ENCODE peak calls at places on chromosomes 2 and 18, in four cellular contexts. One of them, this sample, is unnamed.

GRCh38 chr18:24200494-24200893 is 61.6 kb downstream of the CABYR start:
- DNase-seq in AG04450: no peak
- DNase-seq in sigmoid colon: no peak
- DNase-seq in Peyer's patch: no peak
- DNase-seq in this sample: no peak

GRCh38 chr2:76998713-76999112 is 523.5 kb downstream of the LRRTM4 start:
- DNase-seq in AG04450: no peak
- DNase-seq in sigmoid colon: no peak
- DNase-seq in Peyer's patch: no peak
- DNase-seq in this sample: no peak

GRCh38 chr18:46158498-46158897 is 54.3 kb downstream of the HAUS1 start:
- DNase-seq in AG04450: no peak
- DNase-seq in sigmoid colon: no peak
- DNase-seq in Peyer's patch: no peak
- DNase-seq in this sample: no peak

GRCh38 chr2:212831671-212832199 is 293.1 kb upstream of the ERBB4 start:
- DNase-seq in AG04450: no peak
- DNase-seq in sigmoid colon: no peak
- DNase-seq in Peyer's patch: no peak
- DNase-seq in this sample: no peak

GRCh38 chr2:218827701-218828476 is 3.7 kb downstream of the PRKAG3 start:
- DNase-seq in AG04450: no peak
- DNase-seq in sigmoid colon: no peak
- DNase-seq in Peyer's patch: no peak
- DNase-seq in this sample: no peak

GRCh38 chr2:109383505-109384307 is 230.1 kb downstream of the SEPTIN10 start:
- DNase-seq in AG04450: no peak
- DNase-seq in sigmoid colon: peak; percentile 50
- DNase-seq in Peyer's patch: no peak
- DNase-seq in this sample: no peak

GRCh38 chr18:6729247-6730091 is at the start of gene ARHGAP28:
- DNase-seq in AG04450: peak; percentile 86
- DNase-seq in sigmoid colon: peak; percentile 89
- DNase-seq in Peyer's patch: peak; percentile 25
- DNase-seq in this sample: peak; percentile 46

GRCh38 chr2:29747786-29748470 is 173.5 kb downstream of the ALK start:
- DNase-seq in AG04450: peak; percentile 59
- DNase-seq in sigmoid colon: no peak
- DNase-seq in Peyer's patch: no peak
- DNase-seq in this sample: no peak

GRCh38 chr2:174094542-174094941 is 129.4 kb upstream of the SP3 start:
- DNase-seq in AG04450: no peak
- DNase-seq in sigmoid colon: no peak
- DNase-seq in Peyer's patch: no peak
- DNase-seq in this sample: no peak

GRCh38 chr18:68623342-68623741 is 91.6 kb downstream of the TMX3 start:
- DNase-seq in AG04450: peak; percentile 48
- DNase-seq in sigmoid colon: peak; percentile 66
- DNase-seq in Peyer's patch: no peak
- DNase-seq in this sample: peak; percentile 62

GRCh38 chr2:239957681-239958181 is 67.4 kb downstream of the NDUFA10 start:
- DNase-seq in AG04450: no peak
- DNase-seq in sigmoid colon: peak; percentile 56
- DNase-seq in Peyer's patch: no peak
- DNase-seq in this sample: no peak

GRCh38 chr2:218341381-218341780 is 15.3 kb upstream of the CATIP start:
- DNase-seq in AG04450: no peak
- DNase-seq in sigmoid colon: no peak
- DNase-seq in Peyer's patch: no peak
- DNase-seq in this sample: no peak

GRCh38 chr2:20515293-20516220 is 68.7 kb downstream of the RHOB start:
- DNase-seq in AG04450: no peak
- DNase-seq in sigmoid colon: peak; percentile 48
- DNase-seq in Peyer's patch: no peak
- DNase-seq in this sample: no peak

GRCh38 chr2:240284503-240285259 is 144.2 kb upstream of the OTOS start:
- DNase-seq in AG04450: no peak
- DNase-seq in sigmoid colon: no peak
- DNase-seq in Peyer's patch: no peak
- DNase-seq in this sample: no peak

GRCh38 chr2:174612960-174613359 is 15.4 kb upstream of the WIPF1 start:
- DNase-seq in AG04450: no peak
- DNase-seq in sigmoid colon: no peak
- DNase-seq in Peyer's patch: no peak
- DNase-seq in this sample: no peak

GRCh38 chr2:118696786-118697465 is 150.5 kb downstream of the EN1 start:
- DNase-seq in AG04450: no peak
- DNase-seq in sigmoid colon: no peak
- DNase-seq in Peyer's patch: no peak
- DNase-seq in this sample: no peak

GRCh38 chr18:49016648-49017539 is 66.1 kb upstream of the SMAD7 start:
- DNase-seq in AG04450: peak; percentile 51
- DNase-seq in sigmoid colon: peak; percentile 56
- DNase-seq in Peyer's patch: no peak
- DNase-seq in this sample: peak; percentile 40

GRCh38 chr2:183898641-183899040 is 699.7 kb upstream of the ZNF804A start:
- DNase-seq in AG04450: no peak
- DNase-seq in sigmoid colon: no peak
- DNase-seq in Peyer's patch: no peak
- DNase-seq in this sample: no peak

GRCh38 chr2:113754989-113755689 is 1.3 kb downstream of the SLC35F5 start:
- DNase-seq in AG04450: no peak
- DNase-seq in sigmoid colon: no peak
- DNase-seq in Peyer's patch: no peak
- DNase-seq in this sample: no peak

GRCh38 chr18:6683112-6683876 is 46.2 kb upstream of the ARHGAP28 start:
- DNase-seq in AG04450: no peak
- DNase-seq in sigmoid colon: peak; percentile 57
- DNase-seq in Peyer's patch: no peak
- DNase-seq in this sample: no peak

GRCh38 chr2:16281451-16282330 is 341.3 kb downstream of the MYCN start:
- DNase-seq in AG04450: no peak
- DNase-seq in sigmoid colon: no peak
- DNase-seq in Peyer's patch: no peak
- DNase-seq in this sample: peak; percentile 43

GRCh38 chr2:104872866-104873688 is 19.2 kb downstream of the POU3F3 start:
- DNase-seq in AG04450: peak; percentile 8
- DNase-seq in sigmoid colon: peak; percentile 77
- DNase-seq in Peyer's patch: peak; percentile 36
- DNase-seq in this sample: peak; percentile 85

GRCh38 chr18:58541137-58541788 is 87.6 kb downstream of the ALPK2 start:
- DNase-seq in AG04450: no peak
- DNase-seq in sigmoid colon: no peak
- DNase-seq in Peyer's patch: peak; percentile 49
- DNase-seq in this sample: no peak

GRCh38 chr2:199303814-199304213 is 153.9 kb downstream of the SATB2 start:
- DNase-seq in AG04450: peak; percentile 61
- DNase-seq in sigmoid colon: no peak
- DNase-seq in Peyer's patch: no peak
- DNase-seq in this sample: no peak

GRCh38 chr2:134087371-134087921 is 166.4 kb upstream of the MGAT5 start:
- DNase-seq in AG04450: no peak
- DNase-seq in sigmoid colon: no peak
- DNase-seq in Peyer's patch: no peak
- DNase-seq in this sample: peak; percentile 43

GRCh38 chr2:220795705-220796104 is 776.4 kb downstream of the EPHA4 start:
- DNase-seq in AG04450: no peak
- DNase-seq in sigmoid colon: no peak
- DNase-seq in Peyer's patch: no peak
- DNase-seq in this sample: no peak

GRCh38 chr18:32200766-32201165 is 10.9 kb downstream of the MEP1B start:
- DNase-seq in AG04450: no peak
- DNase-seq in sigmoid colon: no peak
- DNase-seq in Peyer's patch: no peak
- DNase-seq in this sample: no peak

GRCh38 chr2:108193251-108193650 is 46.5 kb upstream of the SULT1C3 start:
- DNase-seq in AG04450: no peak
- DNase-seq in sigmoid colon: no peak
- DNase-seq in Peyer's patch: no peak
- DNase-seq in this sample: no peak

DNA sequence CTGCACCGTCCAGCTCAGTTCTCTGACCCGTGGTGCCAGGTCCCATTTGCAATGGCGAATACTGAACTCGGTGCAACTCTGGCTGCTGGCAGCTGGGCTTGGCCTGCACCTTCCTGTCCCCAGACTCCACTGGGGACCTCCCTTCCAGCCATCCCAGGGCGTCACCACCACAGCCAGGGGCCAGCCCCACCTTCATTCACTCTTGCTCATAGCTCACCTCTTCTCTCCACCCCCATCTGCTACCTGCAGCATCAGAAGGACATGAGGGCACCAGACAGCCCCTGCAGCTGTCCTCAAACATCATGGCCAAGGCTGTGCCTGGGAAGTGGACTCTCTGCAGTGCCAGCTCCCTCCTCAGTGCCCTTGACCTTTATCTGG is 16.2 kb upstream of the ALPI start:
- DNase-seq in AG04450: no peak
- DNase-seq in sigmoid colon: no peak
- DNase-seq in Peyer's patch: no peak
- DNase-seq in this sample: peak; percentile 42
- TF ChIP-seq CTCF in AG04450: peak; percentile 23
- TF ChIP-seq CTCF in sigmoid colon: peak; percentile 38
- TF ChIP-seq CTCF in Peyer's patch: no peak
- TF ChIP-seq CTCF in this sample: no peak

GRCh38 chr2:235989591-235989990 is 178.6 kb downstream of the GBX2 start:
- DNase-seq in AG04450: no peak
- DNase-seq in sigmoid colon: no peak
- DNase-seq in Peyer's patch: no peak
- DNase-seq in this sample: no peak
- TF ChIP-seq CTCF in AG04450: no peak
- TF ChIP-seq CTCF in sigmoid colon: no peak
- TF ChIP-seq CTCF in Peyer's patch: no peak
- TF ChIP-seq CTCF in this sample: no peak

DNA sequence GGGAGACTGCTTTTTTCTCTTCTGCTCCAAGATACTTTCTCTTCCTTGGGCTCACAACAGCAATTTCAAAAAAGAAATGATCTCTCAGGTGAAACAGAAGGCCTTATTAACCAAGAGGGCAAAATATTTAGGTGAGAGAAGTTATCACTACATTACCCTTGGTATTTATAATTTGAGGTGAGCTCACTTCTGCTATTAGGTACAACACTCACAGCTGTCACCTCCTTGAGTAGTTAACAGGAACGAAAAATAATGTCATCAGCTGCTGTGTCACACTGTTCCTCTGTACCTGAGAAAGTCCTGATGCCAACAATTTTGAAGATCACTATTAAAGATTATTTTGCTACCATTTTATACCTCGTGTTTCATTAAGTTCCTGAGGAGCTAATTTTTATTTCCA is 205.0 kb downstream of the DLGAP1 start:
- DNase-seq in AG04450: no peak
- DNase-seq in sigmoid colon: no peak
- DNase-seq in Peyer's patch: no peak
- DNase-seq in this sample: no peak
- TF ChIP-seq CTCF in AG04450: no peak
- TF ChIP-seq CTCF in sigmoid colon: no peak
- TF ChIP-seq CTCF in Peyer's patch: no peak
- TF ChIP-seq CTCF in this sample: no peak

DNA sequence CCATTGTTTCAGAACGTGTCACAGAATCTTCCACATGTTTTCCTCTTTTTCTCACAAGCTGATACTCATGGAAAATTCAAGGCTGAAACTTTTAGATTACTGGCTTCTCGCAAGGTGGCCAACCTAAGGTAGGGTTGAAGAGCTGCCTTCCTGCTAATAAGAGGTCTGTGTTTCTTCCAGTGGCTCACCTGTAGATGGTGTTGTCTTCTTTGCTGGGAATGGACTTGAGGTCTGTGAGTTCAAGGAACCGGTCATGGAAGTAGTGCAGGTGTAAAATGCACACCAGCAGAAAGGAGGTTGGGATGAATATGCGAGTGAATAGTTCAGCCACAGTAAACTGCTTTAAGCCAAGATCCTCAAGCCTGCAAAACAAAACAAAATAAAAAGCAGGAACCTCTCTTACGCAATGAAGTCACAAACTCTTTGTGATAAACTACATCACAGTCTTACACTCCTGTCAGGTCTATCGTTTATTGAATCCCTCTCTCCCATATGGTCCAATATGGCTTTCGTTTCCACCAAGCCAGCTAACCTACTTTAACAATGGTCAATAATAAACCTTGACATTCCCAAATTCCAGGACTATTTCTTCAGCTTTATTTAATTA is 258.9 kb downstream of the NAPG start:
- DNase-seq in AG04450: no peak
- DNase-seq in sigmoid colon: no peak
- DNase-seq in Peyer's patch: no peak
- DNase-seq in this sample: no peak
- TF ChIP-seq CTCF in AG04450: no peak
- TF ChIP-seq CTCF in sigmoid colon: no peak
- TF ChIP-seq CTCF in Peyer's patch: no peak
- TF ChIP-seq CTCF in this sample: no peak

DNA sequence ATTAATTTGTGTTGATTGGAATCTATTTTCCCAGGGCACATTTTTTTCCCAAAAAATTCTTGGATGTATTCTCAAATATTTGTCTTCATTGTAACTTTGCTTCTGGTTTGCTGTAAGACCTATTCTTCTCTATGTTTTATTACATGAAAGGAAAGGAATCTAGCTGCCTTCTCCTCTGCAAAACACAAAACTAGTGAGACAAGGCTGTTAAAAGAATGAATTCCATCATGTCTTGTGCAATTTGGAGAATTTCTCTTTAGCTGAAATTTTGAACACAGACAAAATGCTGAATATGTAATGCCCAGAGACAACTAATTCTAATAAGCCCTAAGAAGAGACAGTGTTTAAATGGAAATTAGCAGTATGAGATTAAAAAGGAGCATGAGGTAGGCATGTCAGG is 275.9 kb downstream of the CDH20 start:
- DNase-seq in AG04450: no peak
- DNase-seq in sigmoid colon: no peak
- DNase-seq in Peyer's patch: no peak
- DNase-seq in this sample: no peak
- TF ChIP-seq CTCF in AG04450: no peak
- TF ChIP-seq CTCF in sigmoid colon: no peak
- TF ChIP-seq CTCF in Peyer's patch: no peak
- TF ChIP-seq CTCF in this sample: no peak

DNA sequence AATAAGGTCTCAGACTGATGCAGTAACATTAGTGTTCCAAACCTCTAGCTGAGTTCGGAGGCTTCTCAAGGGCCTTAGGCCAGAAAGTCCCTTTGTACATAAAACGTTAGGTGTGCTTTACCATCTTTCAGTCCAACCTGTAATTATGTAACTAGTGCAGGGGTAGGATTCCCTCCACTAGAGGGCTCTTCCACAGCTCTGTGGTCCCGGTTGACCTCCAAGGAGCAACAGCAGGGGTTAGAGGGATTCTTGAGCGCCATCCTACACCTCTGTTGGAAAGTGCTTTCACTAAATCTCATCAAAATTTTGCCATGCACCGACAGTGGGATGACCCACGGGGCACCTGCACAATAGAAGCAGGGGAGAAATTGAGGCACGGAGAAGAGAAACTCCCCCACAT is 155.8 kb upstream of the LRP1B start:
- DNase-seq in AG04450: no peak
- DNase-seq in sigmoid colon: no peak
- DNase-seq in Peyer's patch: no peak
- DNase-seq in this sample: peak; percentile 11
- TF ChIP-seq CTCF in AG04450: peak; percentile 40
- TF ChIP-seq CTCF in sigmoid colon: no peak
- TF ChIP-seq CTCF in Peyer's patch: no peak
- TF ChIP-seq CTCF in this sample: no peak